ENCODE peak calls at places on chromosome 6, in eight cellular contexts. One of them, this sample, is unnamed.

GRCh38 chr6:85864453-85865401 is 222.0 kb upstream of the SYNCRIP start:
- DNase-seq in esophagus squamous epithelium: no peak
- DNase-seq in neural progenitor cell: no peak
- DNase-seq in A549: no peak
- DNase-seq in spleen: no peak
- DNase-seq in left ventricle myocardium inferior: no peak
- DNase-seq in colonic mucosa: no peak
- DNase-seq in heart right ventricle: no peak
- DNase-seq in this sample: peak

GRCh38 chr6:42933195-42933594 is 3.9 kb downstream of the CNPY3 start:
- DNase-seq in esophagus squamous epithelium: no peak
- DNase-seq in neural progenitor cell: no peak
- DNase-seq in A549: no peak
- DNase-seq in spleen: no peak
- DNase-seq in left ventricle myocardium inferior: no peak
- DNase-seq in colonic mucosa: no peak
- DNase-seq in heart right ventricle: no peak
- DNase-seq in this sample: no peak

GRCh38 chr6:148885920-148886845 is 139.4 kb downstream of the UST start:
- DNase-seq in esophagus squamous epithelium: no peak
- DNase-seq in neural progenitor cell: peak
- DNase-seq in A549: no peak
- DNase-seq in spleen: no peak
- DNase-seq in left ventricle myocardium inferior: no peak
- DNase-seq in colonic mucosa: no peak
- DNase-seq in heart right ventricle: no peak
- DNase-seq in this sample: no peak

GRCh38 chr6:122276637-122277036 is 122.8 kb upstream of the HSF2 start:
- DNase-seq in esophagus squamous epithelium: no peak
- DNase-seq in neural progenitor cell: no peak
- DNase-seq in A549: no peak
- DNase-seq in spleen: no peak
- DNase-seq in left ventricle myocardium inferior: no peak
- DNase-seq in colonic mucosa: no peak
- DNase-seq in heart right ventricle: no peak
- DNase-seq in this sample: no peak

GRCh38 chr6:87879144-87879861 is 168.3 kb upstream of the SPACA1 start:
- DNase-seq in esophagus squamous epithelium: no peak
- DNase-seq in neural progenitor cell: no peak
- DNase-seq in A549: no peak
- DNase-seq in spleen: no peak
- DNase-seq in left ventricle myocardium inferior: no peak
- DNase-seq in colonic mucosa: no peak
- DNase-seq in heart right ventricle: no peak
- DNase-seq in this sample: no peak

GRCh38 chr6:30544666-30545272 is 11.5 kb downstream of the GNL1 start:
- DNase-seq in esophagus squamous epithelium: no peak
- DNase-seq in neural progenitor cell: peak
- DNase-seq in A549: peak
- DNase-seq in spleen: no peak
- DNase-seq in left ventricle myocardium inferior: no peak
- DNase-seq in colonic mucosa: no peak
- DNase-seq in heart right ventricle: no peak
- DNase-seq in this sample: no peak

GRCh38 chr6:50849016-50849748 is 30.5 kb downstream of the TFAP2B start:
- DNase-seq in esophagus squamous epithelium: no peak
- DNase-seq in neural progenitor cell: peak
- DNase-seq in A549: no peak
- DNase-seq in spleen: no peak
- DNase-seq in left ventricle myocardium inferior: no peak
- DNase-seq in colonic mucosa: no peak
- DNase-seq in heart right ventricle: no peak
- DNase-seq in this sample: no peak

GRCh38 chr6:161136655-161137054 is 137.2 kb downstream of the AGPAT4 start:
- DNase-seq in esophagus squamous epithelium: no peak
- DNase-seq in neural progenitor cell: no peak
- DNase-seq in A549: no peak
- DNase-seq in spleen: no peak
- DNase-seq in left ventricle myocardium inferior: no peak
- DNase-seq in colonic mucosa: no peak
- DNase-seq in heart right ventricle: no peak
- DNase-seq in this sample: no peak

GRCh38 chr6:137861550-137862337 is 5.3 kb upstream of the TNFAIP3 start:
- DNase-seq in esophagus squamous epithelium: no peak
- DNase-seq in neural progenitor cell: no peak
- DNase-seq in A549: no peak
- DNase-seq in spleen: no peak
- DNase-seq in left ventricle myocardium inferior: no peak
- DNase-seq in colonic mucosa: no peak
- DNase-seq in heart right ventricle: no peak
- DNase-seq in this sample: no peak

GRCh38 chr6:122400121-122400450 is 634 bp downstream of the HSF2 start:
- DNase-seq in esophagus squamous epithelium: no peak
- DNase-seq in neural progenitor cell: no peak
- DNase-seq in A549: no peak
- DNase-seq in spleen: no peak
- DNase-seq in left ventricle myocardium inferior: peak
- DNase-seq in colonic mucosa: no peak
- DNase-seq in heart right ventricle: no peak
- DNase-seq in this sample: no peak

GRCh38 chr6:128600397-128600951 is 80.1 kb upstream of the PTPRK start:
- DNase-seq in esophagus squamous epithelium: no peak
- DNase-seq in neural progenitor cell: no peak
- DNase-seq in A549: peak
- DNase-seq in spleen: no peak
- DNase-seq in left ventricle myocardium inferior: no peak
- DNase-seq in colonic mucosa: no peak
- DNase-seq in heart right ventricle: no peak
- DNase-seq in this sample: no peak

GRCh38 chr6:75759207-75759606 is 10.2 kb downstream of the MYO6 start:
- DNase-seq in esophagus squamous epithelium: no peak
- DNase-seq in neural progenitor cell: peak
- DNase-seq in A549: no peak
- DNase-seq in spleen: no peak
- DNase-seq in left ventricle myocardium inferior: no peak
- DNase-seq in colonic mucosa: no peak
- DNase-seq in heart right ventricle: no peak
- DNase-seq in this sample: no peak

GRCh38 chr6:142417331-142417750 is 115.5 kb downstream of the ADGRG6 start:
- DNase-seq in esophagus squamous epithelium: no peak
- DNase-seq in neural progenitor cell: no peak
- DNase-seq in A549: no peak
- DNase-seq in spleen: no peak
- DNase-seq in left ventricle myocardium inferior: no peak
- DNase-seq in colonic mucosa: no peak
- DNase-seq in heart right ventricle: no peak
- DNase-seq in this sample: no peak

GRCh38 chr6:37532122-37532521 is 32.4 kb upstream of the CCDC167 start:
- DNase-seq in esophagus squamous epithelium: no peak
- DNase-seq in neural progenitor cell: no peak
- DNase-seq in A549: no peak
- DNase-seq in spleen: no peak
- DNase-seq in left ventricle myocardium inferior: no peak
- DNase-seq in colonic mucosa: no peak
- DNase-seq in heart right ventricle: no peak
- DNase-seq in this sample: no peak

GRCh38 chr6:84062519-84063154 is 29.1 kb downstream of the MRAP2 start:
- DNase-seq in esophagus squamous epithelium: no peak
- DNase-seq in neural progenitor cell: peak
- DNase-seq in A549: no peak
- DNase-seq in spleen: no peak
- DNase-seq in left ventricle myocardium inferior: no peak
- DNase-seq in colonic mucosa: no peak
- DNase-seq in heart right ventricle: no peak
- DNase-seq in this sample: no peak

GRCh38 chr6:157273756-157274088 is 49.6 kb downstream of the TMEM242 start:
- DNase-seq in esophagus squamous epithelium: peak
- DNase-seq in neural progenitor cell: peak
- DNase-seq in A549: peak
- DNase-seq in spleen: peak
- DNase-seq in left ventricle myocardium inferior: peak
- DNase-seq in colonic mucosa: peak
- DNase-seq in heart right ventricle: peak
- DNase-seq in this sample: peak
- H3K27ac ChIP-seq in esophagus squamous epithelium: peak
- H3K27ac ChIP-seq in neural progenitor cell: no peak
- H3K27ac ChIP-seq in A549: peak
- H3K27ac ChIP-seq in spleen: peak
- H3K27ac ChIP-seq in left ventricle myocardium inferior: peak
- H3K27ac ChIP-seq in colonic mucosa: no peak
- H3K27ac ChIP-seq in heart right ventricle: peak
- H3K27ac ChIP-seq in this sample: peak

DNA sequence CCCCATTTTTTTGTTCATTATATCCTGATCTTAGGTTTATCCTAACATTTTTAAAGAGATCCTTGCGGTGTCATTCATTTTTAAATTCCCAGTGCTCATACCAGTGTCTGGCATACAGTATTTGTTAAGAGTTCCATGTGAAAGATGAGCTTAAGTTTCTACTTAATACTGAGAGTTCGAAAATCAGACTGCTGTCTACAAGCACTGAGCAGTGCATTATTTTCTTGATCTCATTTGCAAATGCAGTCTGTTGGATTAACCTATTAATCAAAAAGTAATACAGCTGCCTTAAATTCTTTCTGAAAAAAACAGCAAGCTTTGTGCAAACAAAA is 663 bp downstream of the COQ3 start:
- DNase-seq in esophagus squamous epithelium: no peak
- DNase-seq in neural progenitor cell: no peak
- DNase-seq in A549: no peak
- DNase-seq in spleen: no peak
- DNase-seq in left ventricle myocardium inferior: no peak
- DNase-seq in colonic mucosa: no peak
- DNase-seq in heart right ventricle: no peak
- DNase-seq in this sample: no peak
- H3K4me3 ChIP-seq in esophagus squamous epithelium: peak
- H3K4me3 ChIP-seq in neural progenitor cell: peak
- H3K4me3 ChIP-seq in A549: peak
- H3K4me3 ChIP-seq in spleen: peak
- H3K4me3 ChIP-seq in left ventricle myocardium inferior: peak
- H3K4me3 ChIP-seq in colonic mucosa: peak
- H3K4me3 ChIP-seq in heart right ventricle: peak
- H3K4me3 ChIP-seq in this sample: peak

GRCh38 chr6:159061146-159061545 is 16.4 kb upstream of the TAGAP start:
- DNase-seq in esophagus squamous epithelium: no peak
- DNase-seq in neural progenitor cell: no peak
- DNase-seq in A549: no peak
- DNase-seq in spleen: no peak
- DNase-seq in left ventricle myocardium inferior: no peak
- DNase-seq in colonic mucosa: no peak
- DNase-seq in heart right ventricle: no peak
- DNase-seq in this sample: no peak
- H3K27ac ChIP-seq in esophagus squamous epithelium: no peak
- H3K27ac ChIP-seq in neural progenitor cell: no peak
- H3K27ac ChIP-seq in A549: no peak
- H3K27ac ChIP-seq in spleen: peak
- H3K27ac ChIP-seq in left ventricle myocardium inferior: no peak
- H3K27ac ChIP-seq in colonic mucosa: no peak
- H3K27ac ChIP-seq in heart right ventricle: no peak
- H3K27ac ChIP-seq in this sample: no peak

GRCh38 chr6:132399376-132400074 is 1.8 kb downstream of the MOXD1 start:
- DNase-seq in esophagus squamous epithelium: no peak
- DNase-seq in neural progenitor cell: no peak
- DNase-seq in A549: no peak
- DNase-seq in spleen: no peak
- DNase-seq in left ventricle myocardium inferior: no peak
- DNase-seq in colonic mucosa: no peak
- DNase-seq in heart right ventricle: no peak
- DNase-seq in this sample: no peak

GRCh38 chr6:132400641-132401119 is 595 bp downstream of the MOXD1 start:
- DNase-seq in esophagus squamous epithelium: no peak
- DNase-seq in neural progenitor cell: peak
- DNase-seq in A549: no peak
- DNase-seq in spleen: no peak
- DNase-seq in left ventricle myocardium inferior: no peak
- DNase-seq in colonic mucosa: no peak
- DNase-seq in heart right ventricle: no peak
- DNase-seq in this sample: no peak

GRCh38 chr6:132404330-132404729 is 3.1 kb upstream of the MOXD1 start:
- DNase-seq in esophagus squamous epithelium: no peak
- DNase-seq in neural progenitor cell: no peak
- DNase-seq in A549: no peak
- DNase-seq in spleen: no peak
- DNase-seq in left ventricle myocardium inferior: no peak
- DNase-seq in colonic mucosa: no peak
- DNase-seq in heart right ventricle: no peak
- DNase-seq in this sample: no peak

GRCh38 chr6:132401941-132402275 is 633 bp upstream of the MOXD1 start:
- DNase-seq in esophagus squamous epithelium: no peak
- DNase-seq in neural progenitor cell: peak
- DNase-seq in A549: no peak
- DNase-seq in spleen: no peak
- DNase-seq in left ventricle myocardium inferior: no peak
- DNase-seq in colonic mucosa: no peak
- DNase-seq in heart right ventricle: no peak
- DNase-seq in this sample: no peak

GRCh38 chr6:132401120-132401940 is at the start of gene MOXD1:
- DNase-seq in esophagus squamous epithelium: no peak
- DNase-seq in neural progenitor cell: peak
- DNase-seq in A549: peak
- DNase-seq in spleen: peak
- DNase-seq in left ventricle myocardium inferior: peak
- DNase-seq in colonic mucosa: peak
- DNase-seq in heart right ventricle: peak
- DNase-seq in this sample: peak
- H3K4me3 ChIP-seq in esophagus squamous epithelium: peak
- H3K4me3 ChIP-seq in neural progenitor cell: peak
- H3K4me3 ChIP-seq in A549: peak
- H3K4me3 ChIP-seq in spleen: peak
- H3K4me3 ChIP-seq in left ventricle myocardium inferior: peak
- H3K4me3 ChIP-seq in colonic mucosa: peak
- H3K4me3 ChIP-seq in heart right ventricle: peak
- H3K4me3 ChIP-seq in this sample: peak

DNA sequence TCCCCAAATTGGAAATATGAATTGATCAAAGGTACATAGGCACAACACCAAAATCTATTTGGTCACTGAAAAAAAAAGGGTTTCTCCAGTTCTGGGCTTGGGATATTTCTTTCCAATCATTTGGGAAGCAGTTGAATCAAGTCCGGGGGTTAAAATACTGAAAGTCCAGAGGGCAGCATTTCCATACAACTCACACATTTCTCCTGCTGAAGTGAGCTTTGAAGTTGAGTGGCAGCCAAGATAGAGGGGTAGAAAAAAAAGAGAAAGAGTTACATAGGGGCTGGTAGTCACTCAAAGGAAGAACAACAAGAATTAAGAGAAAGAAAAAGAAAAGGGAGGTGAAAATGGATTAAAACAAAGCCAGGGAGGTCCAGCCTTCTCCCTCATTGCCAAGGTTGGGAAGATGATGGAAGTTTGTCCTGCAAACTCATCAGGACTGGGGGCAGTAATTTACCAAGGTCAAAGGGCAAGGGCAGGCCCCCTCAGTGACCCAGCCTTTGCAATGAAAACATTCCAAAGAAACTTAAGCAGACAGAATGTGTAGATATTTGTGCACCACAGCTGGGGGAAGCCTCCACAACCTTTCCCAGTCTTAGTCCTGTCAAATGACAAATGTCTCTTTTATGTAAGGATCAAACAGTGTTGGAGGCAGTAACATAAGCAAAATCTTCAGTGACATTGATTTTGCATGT is 525.3 kb upstream of the JARID2 start:
- DNase-seq in esophagus squamous epithelium: no peak
- DNase-seq in neural progenitor cell: no peak
- DNase-seq in A549: no peak
- DNase-seq in spleen: no peak
- DNase-seq in left ventricle myocardium inferior: no peak
- DNase-seq in colonic mucosa: no peak
- DNase-seq in heart right ventricle: no peak
- DNase-seq in this sample: no peak
- H3K27ac ChIP-seq in esophagus squamous epithelium: no peak
- H3K27ac ChIP-seq in neural progenitor cell: no peak
- H3K27ac ChIP-seq in A549: peak
- H3K27ac ChIP-seq in spleen: peak
- H3K27ac ChIP-seq in left ventricle myocardium inferior: peak
- H3K27ac ChIP-seq in colonic mucosa: no peak
- H3K27ac ChIP-seq in heart right ventricle: no peak
- H3K27ac ChIP-seq in this sample: no peak